ENCODE peak calls at places on chromosomes 11 and 22, in nine cellular contexts. T is fibroblast of lung; E is dorsolateral prefrontal cortex; A is uterus; J is breast epithelium; I is tibial artery; C is CD4-positive, alpha-beta T cell; D is GM12878; L is K562. S is an unnamed sample.

GRCh38 chr11:64918056-64918455 is 1.0 kb upstream of the ATG2A start:
- DNase-seq in J (no peak), T (peak; percentile 59), I (no peak), L (no peak), A (no peak), E (no peak), D (no peak), C (peak; percentile 1), S (no peak)

GRCh38 chr11:134527382-134528243 is 115.6 kb upstream of the B3GAT1 start:
- DNase-seq in C (no peak), E (no peak), J (no peak), I (peak; percentile 51), T (no peak), L (no peak), A (no peak), D (no peak), S (peak; percentile 32)

GRCh38 chr11:65390099-65390941 is 3.9 kb downstream of the FRMD8 start:
- DNase-seq in J (peak; percentile 49), A (no peak), I (no peak), E (peak; percentile 23), L (no peak), T (peak; percentile 36), C (no peak), D (no peak), S (peak; percentile 47)

GRCh38 chr22:44758970-44759365 is 6.6 kb downstream of the ARHGAP8 start:
- DNase-seq in I (no peak), T (no peak), D (no peak), C (no peak), E (no peak), A (no peak), L (no peak), J (no peak), S (no peak)

GRCh38 chr11:121374286-121374985 is 77.7 kb upstream of the SORL1 start:
- DNase-seq in J (no peak), E (no peak), I (no peak), A (no peak), T (no peak), L (no peak), D (no peak), C (no peak), S (no peak)

GRCh38 chr11:28674432-28675076 is 566.4 kb downstream of the METTL15 start:
- DNase-seq in I (no peak), L (no peak), C (no peak), D (no peak), A (no peak), T (peak; percentile 44), J (no peak), E (no peak), S (no peak)

GRCh38 chr11:111765320-111765983 is 737 bp downstream of the PPP2R1B start:
- DNase-seq in I (no peak), J (no peak), L (no peak), D (no peak), A (no peak), T (peak; percentile 4), C (no peak), E (peak; percentile 24), S (no peak)

GRCh38 chr22:48748860-48749554 is 1078.7 kb downstream of the BRD1 start:
- DNase-seq in L (no peak), D (no peak), E (no peak), I (no peak), J (no peak), T (no peak), C (no peak), A (no peak), S (no peak)

GRCh38 chr11:102111011-102111786 is 952 bp downstream of the YAP1 start:
- DNase-seq in E (no peak), J (peak; percentile 78), T (peak; percentile 84), C (peak; percentile 5), I (peak; percentile 85), A (peak; percentile 87), D (no peak), L (no peak), S (peak; percentile 82)

GRCh38 chr11:70786021-70786665 is 387.8 kb downstream of the CTTN start:
- DNase-seq in E (no peak), T (no peak), D (no peak), J (no peak), I (no peak), C (no peak), A (no peak), L (no peak), S (peak; percentile 74)

GRCh38 chr11:70785372-70785771 is 387.0 kb downstream of the CTTN start:
- DNase-seq in J (no peak), L (no peak), I (no peak), D (no peak), E (no peak), C (no peak), A (no peak), T (no peak), S (peak; percentile 50)

GRCh38 chr11:70788247-70789022 is 390.1 kb downstream of the CTTN start:
- DNase-seq in D (no peak), J (no peak), A (no peak), C (no peak), L (peak; percentile 19), E (peak; percentile 32), I (no peak), T (peak; percentile 91), S (no peak)

GRCh38 chr11:70796601-70797000 is 398.3 kb downstream of the CTTN start:
- DNase-seq in D (no peak), L (peak; percentile 34), C (no peak), T (no peak), E (no peak), A (no peak), J (no peak), I (no peak), S (no peak)

GRCh38 chr11:70790671-70791300 is 392.5 kb downstream of the CTTN start:
- DNase-seq in E (no peak), I (no peak), L (no peak), D (no peak), C (no peak), T (no peak), J (no peak), A (no peak), S (no peak)
- TF ChIP-seq CTCF in E (no peak), I (no peak), L (no peak), D (no peak), C (no peak), T (no peak), J (no peak), A (no peak), S (no peak)

GRCh38 chr22:37470087-37470445 is 16.1 kb downstream of the MFNG start:
- DNase-seq in T (peak; percentile 25), D (no peak), J (no peak), I (no peak), E (no peak), L (no peak), A (no peak), C (no peak), S (no peak)
- H3K27me3 ChIP-seq in T (peaks cover 28% of the 10 kb centered on the region), D (no peaks in the 10 kb centered on the region), J (peaks cover 10% of the 10 kb centered on the region), I (no peaks in the 10 kb centered on the region), E (no peaks in the 10 kb centered on the region), L (peaks cover 42% of the 10 kb centered on the region), A (no peaks in the 10 kb centered on the region), C (no peaks in the 10 kb centered on the region), S (no peaks in the 10 kb centered on the region)

GRCh38 chr11:29842061-29842460 is 174.8 kb downstream of the KCNA4 start:
- DNase-seq in A (no peak), D (no peak), L (no peak), E (no peak), T (no peak), C (no peak), I (no peak), J (no peak), S (no peak)

GRCh38 chr11:29844701-29845379 is 172.0 kb downstream of the KCNA4 start:
- DNase-seq in A (no peak), T (no peak), E (no peak), I (no peak), D (no peak), J (no peak), L (no peak), C (no peak), S (no peak)
- TF ChIP-seq CTCF in A (no peak), T (no peak), E (no peak), I (no peak), D (no peak), J (no peak), L (no peak), C (no peak), S (no peak)

DNA sequence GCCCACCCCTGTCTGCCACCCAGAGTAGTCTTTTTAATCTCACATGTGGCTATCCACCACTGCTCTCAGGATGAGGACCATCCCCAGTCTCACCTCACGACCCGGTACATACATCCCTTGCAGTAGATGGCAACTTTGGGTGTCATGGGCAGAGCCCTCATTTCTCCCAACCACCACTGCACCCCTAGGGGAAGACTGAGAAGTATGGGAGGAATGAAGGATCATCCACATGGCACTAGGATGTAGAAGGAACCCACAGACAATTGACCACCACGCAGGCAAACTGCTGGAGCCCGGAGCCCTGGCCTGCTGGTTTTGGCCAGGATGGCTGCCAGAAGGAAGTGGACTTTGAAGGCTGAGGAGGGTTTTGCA is 1.9 kb upstream of the SCARF2 start:
- DNase-seq in E (no peak), A (no peak), J (no peak), C (no peak), D (no peak), T (no peak), I (peak; percentile 48), L (no peak), S (peak; percentile 30)
- H3K27me3 ChIP-seq in E (peaks cover 15% of the 10 kb centered on the region), A (no peaks in the 10 kb centered on the region), J (peaks cover 9% of the 10 kb centered on the region), C (peaks cover 36% of the 10 kb centered on the region), D (peaks cover 8% of the 10 kb centered on the region), T (no peaks in the 10 kb centered on the region), I (no peaks in the 10 kb centered on the region), L (peaks cover 79% of the 10 kb centered on the region), S (no peaks in the 10 kb centered on the region)

GRCh38 chr11:7851391-7851790 is 54.6 kb upstream of the OR5P2 start:
- DNase-seq in I (no peak), D (no peak), L (no peak), T (no peak), A (no peak), E (no peak), J (no peak), C (no peak), S (no peak)
- TF ChIP-seq CTCF in I (no peak), D (no peak), L (no peak), T (no peak), A (no peak), E (no peak), J (no peak), C (no peak), S (no peak)

DNA sequence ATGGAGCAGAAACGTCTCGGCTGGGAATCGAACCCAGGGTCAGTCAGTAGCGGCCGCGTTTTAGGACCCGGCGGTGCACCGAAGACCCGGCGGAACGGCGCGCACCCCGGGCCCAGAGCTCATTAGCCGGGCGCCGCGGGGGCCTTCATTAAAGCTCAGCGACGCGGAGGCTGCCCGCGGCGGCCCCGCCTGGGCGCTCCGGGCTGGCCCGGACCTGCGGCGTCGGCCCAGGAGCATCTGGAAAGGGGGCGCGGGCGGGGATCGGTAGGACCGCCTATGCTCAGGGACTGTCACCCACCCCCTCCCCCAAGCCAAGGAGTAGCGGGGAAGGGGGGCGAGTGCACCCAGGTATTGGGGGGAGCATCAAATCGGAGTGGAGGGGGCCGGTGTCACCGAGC is 52.2 kb downstream of the CYTH4 start:
- DNase-seq in L (no peak), I (no peak), T (no peak), E (no peak), D (no peak), J (no peak), C (no peak), A (no peak), S (no peak)
- H3K27me3 ChIP-seq in L (peaks cover 58% of the 10 kb centered on the region), I (no peaks in the 10 kb centered on the region), T (peaks cover 38% of the 10 kb centered on the region), E (peaks cover 30% of the 10 kb centered on the region), D (peaks cover 10% of the 10 kb centered on the region), J (peaks cover 62% of the 10 kb centered on the region), C (peaks cover 52% of the 10 kb centered on the region), A (peaks cover 41% of the 10 kb centered on the region), S (no peaks in the 10 kb centered on the region)

GRCh38 chr11:90542092-90542491 is 319.2 kb upstream of the CHORDC1 start:
- DNase-seq in D (no peak), A (no peak), C (no peak), J (no peak), I (no peak), E (no peak), L (no peak), T (no peak), S (no peak)
- TF ChIP-seq CTCF in D (no peak), A (no peak), C (no peak), J (no peak), I (no peak), E (no peak), L (no peak), T (no peak), S (peak; percentile 16)